ENCODE peak calls at places on chromosomes 2 and 18, in four cellular contexts. One of them, this sample, is unnamed.

GRCh38 chr2:3490191-3491158 is 28.9 kb downstream of the ADI1 start:
- DNase-seq in iPS DF 6.9: no peak
- DNase-seq in H9: peak
- DNase-seq in stimulated activated CD4-positive, alpha-beta T cell treated with anti-CD3 and anti-CD28 coated beads, TNF-alpha, amount 100 ng/mL, for 4 hours: no peak
- DNase-seq in this sample: no peak

GRCh38 chr2:190202604-190203003 is 117.0 kb downstream of the HIBCH start:
- DNase-seq in iPS DF 6.9: no peak
- DNase-seq in H9: no peak
- DNase-seq in stimulated activated CD4-positive, alpha-beta T cell treated with anti-CD3 and anti-CD28 coated beads, TNF-alpha, amount 100 ng/mL, for 4 hours: no peak
- DNase-seq in this sample: no peak

GRCh38 chr2:25585189-25585588 is 88.2 kb downstream of the DTNB start:
- DNase-seq in iPS DF 6.9: no peak
- DNase-seq in H9: no peak
- DNase-seq in stimulated activated CD4-positive, alpha-beta T cell treated with anti-CD3 and anti-CD28 coated beads, TNF-alpha, amount 100 ng/mL, for 4 hours: no peak
- DNase-seq in this sample: no peak

GRCh38 chr18:248053-248452 is 19.8 kb downstream of the THOC1 start:
- DNase-seq in iPS DF 6.9: no peak
- DNase-seq in H9: no peak
- DNase-seq in stimulated activated CD4-positive, alpha-beta T cell treated with anti-CD3 and anti-CD28 coated beads, TNF-alpha, amount 100 ng/mL, for 4 hours: no peak
- DNase-seq in this sample: no peak

GRCh38 chr2:10490806-10491291 is 42.7 kb upstream of the ODC1 start:
- DNase-seq in iPS DF 6.9: no peak
- DNase-seq in H9: no peak
- DNase-seq in stimulated activated CD4-positive, alpha-beta T cell treated with anti-CD3 and anti-CD28 coated beads, TNF-alpha, amount 100 ng/mL, for 4 hours: no peak
- DNase-seq in this sample: peak

GRCh38 chr2:210515911-210516310 is 39.4 kb upstream of the LANCL1 start:
- DNase-seq in iPS DF 6.9: no peak
- DNase-seq in H9: no peak
- DNase-seq in stimulated activated CD4-positive, alpha-beta T cell treated with anti-CD3 and anti-CD28 coated beads, TNF-alpha, amount 100 ng/mL, for 4 hours: no peak
- DNase-seq in this sample: no peak

GRCh38 chr2:215615067-215615828 is 179.4 kb upstream of the FN1 start:
- DNase-seq in iPS DF 6.9: no peak
- DNase-seq in H9: no peak
- DNase-seq in stimulated activated CD4-positive, alpha-beta T cell treated with anti-CD3 and anti-CD28 coated beads, TNF-alpha, amount 100 ng/mL, for 4 hours: no peak
- DNase-seq in this sample: no peak

GRCh38 chr18:57621252-57621607 is 406 bp downstream of the NARS1 start:
- DNase-seq in iPS DF 6.9: no peak
- DNase-seq in H9: no peak
- DNase-seq in stimulated activated CD4-positive, alpha-beta T cell treated with anti-CD3 and anti-CD28 coated beads, TNF-alpha, amount 100 ng/mL, for 4 hours: no peak
- DNase-seq in this sample: no peak

GRCh38 chr2:96089356-96090180 is 26.8 kb downstream of the ADRA2B start:
- DNase-seq in iPS DF 6.9: no peak
- DNase-seq in H9: peak
- DNase-seq in stimulated activated CD4-positive, alpha-beta T cell treated with anti-CD3 and anti-CD28 coated beads, TNF-alpha, amount 100 ng/mL, for 4 hours: no peak
- DNase-seq in this sample: no peak

GRCh38 chr2:205682239-205683021 is at the start of gene NRP2:
- DNase-seq in iPS DF 6.9: no peak
- DNase-seq in H9: peak
- DNase-seq in stimulated activated CD4-positive, alpha-beta T cell treated with anti-CD3 and anti-CD28 coated beads, TNF-alpha, amount 100 ng/mL, for 4 hours: no peak
- DNase-seq in this sample: no peak

GRCh38 chr2:72211359-72211758 is 63.7 kb upstream of the CYP26B1 start:
- DNase-seq in iPS DF 6.9: no peak
- DNase-seq in H9: no peak
- DNase-seq in stimulated activated CD4-positive, alpha-beta T cell treated with anti-CD3 and anti-CD28 coated beads, TNF-alpha, amount 100 ng/mL, for 4 hours: no peak
- DNase-seq in this sample: no peak

This sample was measured in stimulated activated effector memory CD8-positive, alpha-beta T cell treated with anti-CD3 and anti-CD28 coated beads, Interleukin-12 subunit alpha, Interleukin-12 subunit beta, amount 100 ng/mL, for 72 hours.